ENCODE peak calls at places on chromosomes 5 and 9, in nine cellular contexts. One of them, this sample, is unnamed.

GRCh38 chr9:16179566-16179965 is 626.7 kb downstream of the CCDC171 start:
- DNase-seq in A549: no peak
- DNase-seq in fibroblast of lung: no peak
- DNase-seq in gastrocnemius medialis: no peak
- DNase-seq in spleen: no peak
- DNase-seq in lower lobe of right lung: no peak
- DNase-seq in neuronal stem cell: no peak
- DNase-seq in aorta: no peak
- DNase-seq in MM.1S: peak; percentile 87
- DNase-seq in this sample: no peak

GRCh38 chr5:129114539-129115193 is 20.1 kb downstream of the ISOC1 start:
- DNase-seq in A549: no peak
- DNase-seq in fibroblast of lung: no peak
- DNase-seq in gastrocnemius medialis: no peak
- DNase-seq in spleen: no peak
- DNase-seq in lower lobe of right lung: no peak
- DNase-seq in neuronal stem cell: no peak
- DNase-seq in aorta: no peak
- DNase-seq in MM.1S: no peak
- DNase-seq in this sample: no peak

GRCh38 chr9:98504883-98505282 is 203.9 kb downstream of the GABBR2 start:
- DNase-seq in A549: no peak
- DNase-seq in fibroblast of lung: no peak
- DNase-seq in gastrocnemius medialis: no peak
- DNase-seq in spleen: no peak
- DNase-seq in lower lobe of right lung: no peak
- DNase-seq in neuronal stem cell: no peak
- DNase-seq in aorta: no peak
- DNase-seq in MM.1S: no peak
- DNase-seq in this sample: no peak

GRCh38 chr9:14661421-14662059 is 31.7 kb downstream of the ZDHHC21 start:
- DNase-seq in A549: no peak
- DNase-seq in fibroblast of lung: peak; percentile 60
- DNase-seq in gastrocnemius medialis: no peak
- DNase-seq in spleen: no peak
- DNase-seq in lower lobe of right lung: no peak
- DNase-seq in neuronal stem cell: no peak
- DNase-seq in aorta: no peak
- DNase-seq in MM.1S: peak; percentile 9
- DNase-seq in this sample: no peak

GRCh38 chr5:110054240-110054639 is 364.5 kb downstream of the MAN2A1 start:
- DNase-seq in A549: no peak
- DNase-seq in fibroblast of lung: peak; percentile 84
- DNase-seq in gastrocnemius medialis: no peak
- DNase-seq in spleen: no peak
- DNase-seq in lower lobe of right lung: no peak
- DNase-seq in neuronal stem cell: no peak
- DNase-seq in aorta: no peak
- DNase-seq in MM.1S: peak; percentile 97
- DNase-seq in this sample: peak; percentile 21

GRCh38 chr9:105646879-105647594 is 15.2 kb upstream of the TAL2 start:
- DNase-seq in A549: no peak
- DNase-seq in fibroblast of lung: no peak
- DNase-seq in gastrocnemius medialis: no peak
- DNase-seq in spleen: no peak
- DNase-seq in lower lobe of right lung: no peak
- DNase-seq in neuronal stem cell: no peak
- DNase-seq in aorta: no peak
- DNase-seq in MM.1S: no peak
- DNase-seq in this sample: no peak

GRCh38 chr9:35272989-35273388 is 111.2 kb downstream of the UNC13B start:
- DNase-seq in A549: no peak
- DNase-seq in fibroblast of lung: peak; percentile 49
- DNase-seq in gastrocnemius medialis: no peak
- DNase-seq in spleen: no peak
- DNase-seq in lower lobe of right lung: no peak
- DNase-seq in neuronal stem cell: no peak
- DNase-seq in aorta: no peak
- DNase-seq in MM.1S: no peak
- DNase-seq in this sample: no peak

GRCh38 chr9:124366476-124367220 is 48.6 kb downstream of the PSMB7 start:
- DNase-seq in A549: no peak
- DNase-seq in fibroblast of lung: no peak
- DNase-seq in gastrocnemius medialis: no peak
- DNase-seq in spleen: no peak
- DNase-seq in lower lobe of right lung: no peak
- DNase-seq in neuronal stem cell: no peak
- DNase-seq in aorta: no peak
- DNase-seq in MM.1S: no peak
- DNase-seq in this sample: no peak

GRCh38 chr5:179327026-179327735 is 18.1 kb downstream of the ADAMTS2 start:
- DNase-seq in A549: no peak
- DNase-seq in fibroblast of lung: no peak
- DNase-seq in gastrocnemius medialis: no peak
- DNase-seq in spleen: peak; percentile 44
- DNase-seq in lower lobe of right lung: peak; percentile 31
- DNase-seq in neuronal stem cell: no peak
- DNase-seq in aorta: peak; percentile 60
- DNase-seq in MM.1S: no peak
- DNase-seq in this sample: no peak

GRCh38 chr5:133930824-133931111 is 37.7 kb downstream of the C5orf15 start:
- DNase-seq in A549: no peak
- DNase-seq in fibroblast of lung: no peak
- DNase-seq in gastrocnemius medialis: no peak
- DNase-seq in spleen: no peak
- DNase-seq in lower lobe of right lung: no peak
- DNase-seq in neuronal stem cell: no peak
- DNase-seq in aorta: no peak
- DNase-seq in MM.1S: no peak
- DNase-seq in this sample: no peak
- H3K27ac ChIP-seq in A549: no peak overlapping the region
- H3K27ac ChIP-seq in fibroblast of lung: no peak overlapping the region
- H3K27ac ChIP-seq in gastrocnemius medialis: no peak overlapping the region
- H3K27ac ChIP-seq in spleen: peak overlapping the region; percentile 30
- H3K27ac ChIP-seq in lower lobe of right lung: no peak overlapping the region
- H3K27ac ChIP-seq in neuronal stem cell: no peak overlapping the region
- H3K27ac ChIP-seq in aorta: no peak overlapping the region
- H3K27ac ChIP-seq in MM.1S: no peak overlapping the region
- H3K27ac ChIP-seq in this sample: no peak overlapping the region

GRCh38 chr5:141508808-141509611 is 20.1 kb downstream of the PCDHGC5 start:
- DNase-seq in A549: no peak
- DNase-seq in fibroblast of lung: peak; percentile 97
- DNase-seq in gastrocnemius medialis: peak; percentile 48
- DNase-seq in spleen: no peak
- DNase-seq in lower lobe of right lung: no peak
- DNase-seq in neuronal stem cell: peak; percentile 93
- DNase-seq in aorta: peak; percentile 91
- DNase-seq in MM.1S: no peak
- DNase-seq in this sample: no peak

GRCh38 chr5:141507387-141508091 is 18.7 kb downstream of the PCDHGC5 start:
- DNase-seq in A549: no peak
- DNase-seq in fibroblast of lung: peak; percentile 96
- DNase-seq in gastrocnemius medialis: peak; percentile 53
- DNase-seq in spleen: no peak
- DNase-seq in lower lobe of right lung: no peak
- DNase-seq in neuronal stem cell: no peak
- DNase-seq in aorta: no peak
- DNase-seq in MM.1S: peak; percentile 46
- DNase-seq in this sample: no peak

GRCh38 chr5:141506381-141507155 is 17.7 kb downstream of the PCDHGC5 start:
- DNase-seq in A549: no peak
- DNase-seq in fibroblast of lung: no peak
- DNase-seq in gastrocnemius medialis: no peak
- DNase-seq in spleen: no peak
- DNase-seq in lower lobe of right lung: no peak
- DNase-seq in neuronal stem cell: no peak
- DNase-seq in aorta: no peak
- DNase-seq in MM.1S: peak; percentile 30
- DNase-seq in this sample: no peak

GRCh38 chr5:141510160-141510559 is 21.3 kb downstream of the PCDHGC5 start:
- DNase-seq in A549: no peak
- DNase-seq in fibroblast of lung: no peak
- DNase-seq in gastrocnemius medialis: no peak
- DNase-seq in spleen: no peak
- DNase-seq in lower lobe of right lung: no peak
- DNase-seq in neuronal stem cell: no peak
- DNase-seq in aorta: no peak
- DNase-seq in MM.1S: no peak
- DNase-seq in this sample: no peak

DNA sequence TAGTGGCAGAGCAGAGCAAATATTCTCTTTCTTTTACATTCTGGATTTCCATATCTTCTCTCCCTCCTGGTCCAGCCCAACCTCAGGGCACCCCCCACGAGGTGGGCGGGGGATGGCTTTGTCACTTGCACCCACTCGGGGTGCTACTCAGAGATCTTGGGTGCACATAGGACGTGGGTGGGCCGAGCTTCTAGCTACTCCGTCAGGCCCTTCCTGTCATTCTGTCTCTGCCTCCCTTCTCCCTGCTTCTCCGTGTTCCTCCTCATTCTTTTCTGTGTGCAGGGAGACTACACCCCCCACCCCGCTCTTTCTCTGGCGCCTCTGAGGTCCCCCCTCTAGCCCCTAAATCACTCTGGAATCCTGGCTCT is 19.5 kb downstream of the PCDHGC5 start:
- DNase-seq in A549: no peak
- DNase-seq in fibroblast of lung: peak; percentile 44
- DNase-seq in gastrocnemius medialis: no peak
- DNase-seq in spleen: no peak
- DNase-seq in lower lobe of right lung: no peak
- DNase-seq in neuronal stem cell: no peak
- DNase-seq in aorta: no peak
- DNase-seq in MM.1S: no peak
- DNase-seq in this sample: no peak
- H3K4me1 ChIP-seq in A549: no peaks in the 10 kb centered on the region
- H3K4me1 ChIP-seq in fibroblast of lung: peaks cover 39% of the 10 kb centered on the region
- H3K4me1 ChIP-seq in gastrocnemius medialis: peaks cover 58% of the 10 kb centered on the region
- H3K4me1 ChIP-seq in spleen: peaks cover 50% of the 10 kb centered on the region
- H3K4me1 ChIP-seq in lower lobe of right lung: peaks cover 46% of the 10 kb centered on the region
- H3K4me1 ChIP-seq in neuronal stem cell: peaks cover 30% of the 10 kb centered on the region
- H3K4me1 ChIP-seq in aorta: no peaks in the 10 kb centered on the region
- H3K4me1 ChIP-seq in MM.1S: peaks cover 48% of the 10 kb centered on the region
- H3K4me1 ChIP-seq in this sample: no peaks in the 10 kb centered on the region

GRCh38 chr9:136092353-136092650 is 2.8 kb downstream of the NACC2 start:
- DNase-seq in A549: no peak
- DNase-seq in fibroblast of lung: no peak
- DNase-seq in gastrocnemius medialis: no peak
- DNase-seq in spleen: no peak
- DNase-seq in lower lobe of right lung: no peak
- DNase-seq in neuronal stem cell: no peak
- DNase-seq in aorta: no peak
- DNase-seq in MM.1S: no peak
- DNase-seq in this sample: no peak
- H3K27ac ChIP-seq in A549: peak overlapping the region; percentile 92
- H3K27ac ChIP-seq in fibroblast of lung: no peak overlapping the region
- H3K27ac ChIP-seq in gastrocnemius medialis: peak overlapping the region; percentile 95
- H3K27ac ChIP-seq in spleen: no peak overlapping the region
- H3K27ac ChIP-seq in lower lobe of right lung: no peak overlapping the region
- H3K27ac ChIP-seq in neuronal stem cell: no peak overlapping the region
- H3K27ac ChIP-seq in aorta: peak overlapping the region; percentile 87
- H3K27ac ChIP-seq in MM.1S: no peak overlapping the region
- H3K27ac ChIP-seq in this sample: no peak overlapping the region

GRCh38 chr9:135890896-135891631 is 16.3 kb downstream of the CAMSAP1 start:
- DNase-seq in A549: no peak
- DNase-seq in fibroblast of lung: no peak
- DNase-seq in gastrocnemius medialis: no peak
- DNase-seq in spleen: no peak
- DNase-seq in lower lobe of right lung: no peak
- DNase-seq in neuronal stem cell: no peak
- DNase-seq in aorta: no peak
- DNase-seq in MM.1S: no peak
- DNase-seq in this sample: no peak
- H3K4me1 ChIP-seq in A549: no peaks in the 10 kb centered on the region
- H3K4me1 ChIP-seq in fibroblast of lung: peaks cover 10% of the 10 kb centered on the region
- H3K4me1 ChIP-seq in gastrocnemius medialis: peaks cover 69% of the 10 kb centered on the region
- H3K4me1 ChIP-seq in spleen: peaks cover 64% of the 10 kb centered on the region
- H3K4me1 ChIP-seq in lower lobe of right lung: peaks cover 50% of the 10 kb centered on the region
- H3K4me1 ChIP-seq in neuronal stem cell: peaks cover 45% of the 10 kb centered on the region
- H3K4me1 ChIP-seq in aorta: no peaks in the 10 kb centered on the region
- H3K4me1 ChIP-seq in MM.1S: no peaks in the 10 kb centered on the region
- H3K4me1 ChIP-seq in this sample: no peaks in the 10 kb centered on the region

GRCh38 chr9:130393681-130394071 is 51.1 kb upstream of the ASS1 start:
- DNase-seq in A549: no peak
- DNase-seq in fibroblast of lung: no peak
- DNase-seq in gastrocnemius medialis: no peak
- DNase-seq in spleen: no peak
- DNase-seq in lower lobe of right lung: no peak
- DNase-seq in neuronal stem cell: no peak
- DNase-seq in aorta: no peak
- DNase-seq in MM.1S: no peak
- DNase-seq in this sample: no peak
- H3K27ac ChIP-seq in A549: no peak overlapping the region
- H3K27ac ChIP-seq in fibroblast of lung: no peak overlapping the region
- H3K27ac ChIP-seq in gastrocnemius medialis: no peak overlapping the region
- H3K27ac ChIP-seq in spleen: no peak overlapping the region
- H3K27ac ChIP-seq in lower lobe of right lung: no peak overlapping the region
- H3K27ac ChIP-seq in neuronal stem cell: no peak overlapping the region
- H3K27ac ChIP-seq in aorta: no peak overlapping the region
- H3K27ac ChIP-seq in MM.1S: no peak overlapping the region
- H3K27ac ChIP-seq in this sample: no peak overlapping the region

GRCh38 chr9:121720992-121721350 is 69.5 kb downstream of the DAB2IP start:
- DNase-seq in A549: peak; percentile 52
- DNase-seq in fibroblast of lung: no peak
- DNase-seq in gastrocnemius medialis: no peak
- DNase-seq in spleen: no peak
- DNase-seq in lower lobe of right lung: no peak
- DNase-seq in neuronal stem cell: no peak
- DNase-seq in aorta: no peak
- DNase-seq in MM.1S: no peak
- DNase-seq in this sample: no peak

GRCh38 chr9:121717141-121717749 is 65.8 kb downstream of the DAB2IP start:
- DNase-seq in A549: no peak
- DNase-seq in fibroblast of lung: no peak
- DNase-seq in gastrocnemius medialis: no peak
- DNase-seq in spleen: no peak
- DNase-seq in lower lobe of right lung: no peak
- DNase-seq in neuronal stem cell: no peak
- DNase-seq in aorta: no peak
- DNase-seq in MM.1S: no peak
- DNase-seq in this sample: no peak

GRCh38 chr9:121718501-121718900 is 67.1 kb downstream of the DAB2IP start:
- DNase-seq in A549: no peak
- DNase-seq in fibroblast of lung: no peak
- DNase-seq in gastrocnemius medialis: no peak
- DNase-seq in spleen: no peak
- DNase-seq in lower lobe of right lung: no peak
- DNase-seq in neuronal stem cell: no peak
- DNase-seq in aorta: no peak
- DNase-seq in MM.1S: no peak
- DNase-seq in this sample: no peak

GRCh38 chr9:121720311-121720991 is 69.0 kb downstream of the DAB2IP start:
- DNase-seq in A549: no peak
- DNase-seq in fibroblast of lung: no peak
- DNase-seq in gastrocnemius medialis: no peak
- DNase-seq in spleen: no peak
- DNase-seq in lower lobe of right lung: no peak
- DNase-seq in neuronal stem cell: no peak
- DNase-seq in aorta: no peak
- DNase-seq in MM.1S: no peak
- DNase-seq in this sample: peak; percentile 77

DNA sequence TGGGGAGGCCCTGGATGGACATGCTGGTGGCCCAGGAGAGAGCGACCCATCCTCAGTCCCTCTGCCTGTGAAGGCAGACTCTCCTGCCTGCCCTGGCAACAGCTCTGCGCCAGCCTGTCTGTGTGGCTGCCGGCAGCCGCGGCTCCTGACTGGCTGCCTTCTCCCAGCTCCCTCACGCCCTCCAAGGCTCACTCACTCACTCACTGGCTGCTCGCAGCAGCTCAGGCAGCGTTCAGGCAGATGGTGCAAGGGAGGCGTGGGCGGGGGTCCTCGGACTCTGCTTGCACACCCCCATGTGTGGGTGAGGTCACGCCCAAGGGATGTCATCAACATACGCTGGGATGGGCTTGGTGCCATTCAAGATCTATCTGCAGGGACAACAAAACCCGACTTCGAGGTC is 66.6 kb downstream of the DAB2IP start:
- DNase-seq in A549: no peak
- DNase-seq in fibroblast of lung: peak; percentile 54
- DNase-seq in gastrocnemius medialis: no peak
- DNase-seq in spleen: no peak
- DNase-seq in lower lobe of right lung: no peak
- DNase-seq in neuronal stem cell: peak; percentile 48
- DNase-seq in aorta: peak; percentile 81
- DNase-seq in MM.1S: no peak
- DNase-seq in this sample: no peak
- H3K4me1 ChIP-seq in A549: peaks cover 18% of the 10 kb centered on the region
- H3K4me1 ChIP-seq in fibroblast of lung: peaks cover 17% of the 10 kb centered on the region
- H3K4me1 ChIP-seq in gastrocnemius medialis: peaks cover 86% of the 10 kb centered on the region
- H3K4me1 ChIP-seq in spleen: peaks cover 28% of the 10 kb centered on the region
- H3K4me1 ChIP-seq in lower lobe of right lung: peaks cover 59% of the 10 kb centered on the region
- H3K4me1 ChIP-seq in neuronal stem cell: peaks cover 27% of the 10 kb centered on the region
- H3K4me1 ChIP-seq in aorta: no peaks in the 10 kb centered on the region
- H3K4me1 ChIP-seq in MM.1S: no peaks in the 10 kb centered on the region
- H3K4me1 ChIP-seq in this sample: peaks cover 24% of the 10 kb centered on the region